ENCODE peak calls at places on chromosomes 16 and 17, in six cellular contexts. I, R, D, Z, U and O are unnamed samples.

GRCh38 chr17:38464723-38465419 is 36.6 kb downstream of the ARHGAP23 start:
- DNase-seq in I (peak), R (peak), D (no peak), Z (no peak), U (peak), O (no peak)

GRCh38 chr16:28182183-28182582 is 29.6 kb downstream of the XPO6 start:
- DNase-seq in I (no peak), R (no peak), D (no peak), Z (no peak), U (no peak), O (no peak)

GRCh38 chr16:35559911-35560636 is 2100.7 kb downstream of the TP53TG3F start:
- DNase-seq in I (no peak), R (no peak), D (no peak), Z (peak), U (no peak), O (peak)

GRCh38 chr16:3698941-3699340 is 18.4 kb downstream of the TRAP1 start:
- DNase-seq in I (no peak), R (no peak), D (no peak), Z (no peak), U (no peak), O (no peak)

GRCh38 chr16:22198547-22199293 is 7.4 kb upstream of the EEF2K start:
- DNase-seq in I (no peak), R (no peak), D (peak), Z (peak), U (no peak), O (no peak)

GRCh38 chr17:20095366-20096080 is 86.4 kb downstream of the SPECC1 start:
- DNase-seq in I (no peak), R (peak), D (peak), Z (no peak), U (peak), O (no peak)

GRCh38 chr17:69518951-69519350 is 104.5 kb downstream of the MAP2K6 start:
- DNase-seq in I (no peak), R (no peak), D (no peak), Z (no peak), U (no peak), O (no peak)

GRCh38 chr16:10617662-10618420 is 37.4 kb upstream of the EMP2 start:
- DNase-seq in I (no peak), R (no peak), D (no peak), Z (no peak), U (peak), O (no peak)

GRCh38 chr16:11784048-11784780 is 12.8 kb downstream of the ZC3H7A start:
- DNase-seq in I (no peak), R (no peak), D (no peak), Z (no peak), U (no peak), O (no peak)

GRCh38 chr16:85847681-85848601 is 48.4 kb downstream of the COX4I1 start:
- DNase-seq in I (no peak), R (no peak), D (no peak), Z (no peak), U (no peak), O (no peak)

GRCh38 chr17:14302421-14303099 is 1.7 kb downstream of the HS3ST3B1 start:
- DNase-seq in I (peak), R (peak), D (peak), Z (peak), U (peak), O (peak)

GRCh38 chr17:80770881-80771611 is 220.6 kb upstream of the CHMP6 start:
- DNase-seq in I (no peak), R (no peak), D (peak), Z (no peak), U (no peak), O (no peak)

GRCh38 chr17:57601328-57601727 is 143.8 kb downstream of the CCDC182 start:
- DNase-seq in I (no peak), R (no peak), D (no peak), Z (no peak), U (no peak), O (no peak)

GRCh38 chr17:82214012-82214628 is 1.5 kb upstream of the CCDC57 start:
- DNase-seq in I (no peak), R (no peak), D (no peak), Z (no peak), U (no peak), O (no peak)

GRCh38 chr16:69404275-69404805 is 18.5 kb upstream of the TERF2 start:
- DNase-seq in I (no peak), R (no peak), D (no peak), Z (no peak), U (no peak), O (peak)

GRCh38 chr17:34306466-34306865 is 12.8 kb upstream of the CCL8 start:
- DNase-seq in I (peak), R (no peak), D (peak), Z (no peak), U (no peak), O (peak)

GRCh38 chr16:79628501-79628975 is 28.0 kb upstream of the MAF start:
- DNase-seq in I (no peak), R (no peak), D (no peak), Z (peak), U (no peak), O (no peak)

GRCh38 chr17:77580956-77581355 is 377.5 kb upstream of the TNRC6C start:
- DNase-seq in I (no peak), R (no peak), D (no peak), Z (no peak), U (no peak), O (no peak)